ENCODE peak calls at places on chromosome 17, in six cellular contexts. U is heart left ventricle, D is astrocyte of the cerebellum, F is foreskin keratinocyte, T is NAMALWA, G is uterus. Q is an unnamed sample.

GRCh38 chr17:76272541-76273434 is 7.6 kb downstream of the UBALD2 start:
- DNase-seq in U (no peak), D (no peak), F (no peak), T (peak), G (no peak), Q (no peak)

GRCh38 chr17:69012895-69013805 is 47.6 kb downstream of the ABCA9 start:
- DNase-seq in U (no peak), D (no peak), F (peak), T (no peak), G (peak), Q (no peak)

GRCh38 chr17:77893144-77894044 is 65.1 kb upstream of the TNRC6C start:
- DNase-seq in U (no peak), D (no peak), F (no peak), T (peak), G (no peak), Q (no peak)

GRCh38 chr17:43834106-43834505 is 1.2 kb upstream of the MPP3 start:
- DNase-seq in U (no peak), D (no peak), F (no peak), T (no peak), G (peak), Q (no peak)

GRCh38 chr17:67119102-67119501 is 74.7 kb downstream of the CACNG1 start:
- DNase-seq in U (no peak), D (no peak), F (no peak), T (no peak), G (no peak), Q (no peak)

GRCh38 chr17:866568-867087 is 84.5 kb downstream of the MRM3 start:
- DNase-seq in U (no peak), D (no peak), F (no peak), T (no peak), G (no peak), Q (no peak)

GRCh38 chr17:74202879-74203432 is 522 bp upstream of the RPL38 start:
- DNase-seq in U (no peak), D (no peak), F (no peak), T (no peak), G (no peak), Q (no peak)

GRCh38 chr17:50050431-50051032 is 5.4 kb upstream of the ITGA3 start:
- DNase-seq in U (no peak), D (no peak), F (no peak), T (no peak), G (no peak), Q (no peak)

GRCh38 chr17:8436169-8436932 is 667 bp downstream of the NDEL1 start:
- DNase-seq in U (peak), D (no peak), F (peak), T (peak), G (peak), Q (no peak)